ENCODE peak calls at places on chromosomes 13 and 19, in five cellular contexts. R is occipital lobe; L is T-helper 2 cell; X is stimulated activated CD8-positive, alpha-beta memory T cell treated with anti-CD3 and anti-CD28 coated beads, Interleukin-7, amount 100 ng/mL, for 1 hour; G is adipocyte. U is an unnamed sample.

GRCh38 chr19:7007859-7008258 is 13.4 kb downstream of the MBD3L2B start:
- DNase-seq in R (no peak), L (no peak), X (no peak), G (no peak), U (no peak)

GRCh38 chr13:100106005-100106404 is 17.1 kb downstream of the PCCA start:
- DNase-seq in R (no peak), L (no peak), X (no peak), G (no peak), U (no peak)

GRCh38 chr19:8192227-8192820 is 16.8 kb upstream of the CERS4 start:
- DNase-seq in R (no peak), L (no peak), X (no peak), G (no peak), U (no peak)

GRCh38 chr13:60453490-60453889 is 56.5 kb downstream of the TDRD3 start:
- DNase-seq in R (no peak), L (no peak), X (no peak), G (no peak), U (no peak)

GRCh38 chr13:28597641-28598040 is 61.3 kb upstream of the POMP start:
- DNase-seq in R (no peak), L (no peak), X (no peak), G (peak), U (no peak)

GRCh38 chr19:29040951-29041350 is 172.0 kb downstream of the UQCRFS1 start:
- DNase-seq in R (no peak), L (no peak), X (no peak), G (no peak), U (no peak)

GRCh38 chr19:3248728-3249315 is 24.4 kb downstream of the CELF5 start:
- DNase-seq in R (no peak), L (no peak), X (no peak), G (no peak), U (no peak)

GRCh38 chr19:5436101-5436947 is 18.9 kb upstream of the ZNRF4 start:
- DNase-seq in R (peak), L (no peak), X (no peak), G (peak), U (peak)

GRCh38 chr19:1719519-1719918 is 33.8 kb upstream of the ONECUT3 start:
- DNase-seq in R (no peak), L (no peak), X (no peak), G (no peak), U (no peak)

GRCh38 chr13:45021250-45021649 is 31.9 kb downstream of the GPALPP1 start:
- DNase-seq in R (no peak), L (no peak), X (no peak), G (no peak), U (no peak)

U was measured in cerebellar cortex.